ENCODE peak calls at places on chromosomes 13 and 19, in seven cellular contexts. Y, B, G, P, Z, S and X are unnamed samples.

GRCh38 chr13:85140192-85140591 is 659.0 kb downstream of the SLITRK6 start:
- DNase-seq in Y (peak), B (no peak), G (no peak), P (no peak), Z (no peak), S (no peak), X (no peak)

GRCh38 chr13:85486663-85487062 is 312.6 kb downstream of the SLITRK6 start:
- DNase-seq in Y (no peak), B (no peak), G (no peak), P (no peak), Z (no peak), S (no peak), X (no peak)

GRCh38 chr19:55156202-55157063 is 1.1 kb downstream of the TNNI3 start:
- DNase-seq in Y (no peak), B (peak), G (peak), P (peak), Z (peak), S (no peak), X (peak)

GRCh38 chr13:94550030-94550738 is 45.8 kb downstream of the TGDS start:
- DNase-seq in Y (peak), B (no peak), G (no peak), P (no peak), Z (no peak), S (no peak), X (no peak)

GRCh38 chr13:42211704-42212103 is 60.2 kb upstream of the AKAP11 start:
- DNase-seq in Y (peak), B (no peak), G (no peak), P (no peak), Z (no peak), S (no peak), X (no peak)

GRCh38 chr19:48501961-48502719 is 9.5 kb downstream of the LMTK3 start:
- DNase-seq in Y (no peak), B (peak), G (no peak), P (no peak), Z (peak), S (no peak), X (peak)

GRCh38 chr13:82147526-82147925 is 1734.7 kb downstream of the SLITRK1 start:
- DNase-seq in Y (no peak), B (no peak), G (no peak), P (no peak), Z (no peak), S (no peak), X (no peak)

GRCh38 chr13:75544681-75545333 is 4.8 kb upstream of the UCHL3 start:
- DNase-seq in Y (no peak), B (no peak), G (no peak), P (no peak), Z (no peak), S (peak), X (peak)

GRCh38 chr19:34308381-34309367 is 54.3 kb downstream of the GARRE1 start:
- DNase-seq in Y (no peak), B (no peak), G (no peak), P (no peak), Z (peak), S (no peak), X (no peak)

GRCh38 chr19:7562646-7563393 is 27.3 kb downstream of the PNPLA6 start:
- DNase-seq in Y (no peak), B (peak), G (no peak), P (no peak), Z (peak), S (no peak), X (peak)

GRCh38 chr19:38850231-38850975 is 617 bp upstream of the HNRNPL start:
- DNase-seq in Y (peak), B (peak), G (peak), P (peak), Z (peak), S (peak), X (peak)

GRCh38 chr19:47020992-47021496 is 1.4 kb downstream of the NPAS1 start:
- DNase-seq in Y (no peak), B (peak), G (peak), P (no peak), Z (no peak), S (no peak), X (no peak)

GRCh38 chr19:51467864-51468544 is 9.8 kb upstream of the SIGLEC8 start:
- DNase-seq in Y (no peak), B (no peak), G (no peak), P (no peak), Z (no peak), S (no peak), X (no peak)

GRCh38 chr19:54518844-54519243 is 16.2 kb downstream of the LAIR2 start:
- DNase-seq in Y (peak), B (no peak), G (no peak), P (no peak), Z (peak), S (no peak), X (no peak)

GRCh38 chr13:110354715-110355473 is 47.8 kb downstream of the COL4A2 start:
- DNase-seq in Y (no peak), B (no peak), G (no peak), P (no peak), Z (no peak), S (no peak), X (no peak)

GRCh38 chr19:30784850-30785459 is 412.8 kb downstream of the ZNF536 start:
- DNase-seq in Y (peak), B (peak), G (peak), P (peak), Z (peak), S (no peak), X (peak)

GRCh38 chr19:574658-575526 is 2.5 kb downstream of the BSG start:
- DNase-seq in Y (peak), B (no peak), G (peak), P (peak), Z (no peak), S (no peak), X (peak)

GRCh38 chr13:32726374-32727037 is 140.3 kb downstream of the PDS5B start:
- DNase-seq in Y (no peak), B (no peak), G (no peak), P (no peak), Z (no peak), S (no peak), X (peak)

GRCh38 chr13:107767119-107767518 is 448.2 kb downstream of the LIG4 start:
- DNase-seq in Y (no peak), B (no peak), G (no peak), P (no peak), Z (no peak), S (no peak), X (peak)

GRCh38 chr19:46404884-46405658 is 8.3 kb downstream of the CCDC8 start:
- DNase-seq in Y (no peak), B (peak), G (no peak), P (peak), Z (peak), S (no peak), X (peak)

GRCh38 chr13:59269476-59269875 is 894.3 kb downstream of the DIAPH3 start:
- DNase-seq in Y (peak), B (no peak), G (no peak), P (no peak), Z (no peak), S (peak), X (peak)

GRCh38 chr19:48756686-48757085 is 1.4 kb downstream of the FGF21 start:
- DNase-seq in Y (no peak), B (no peak), G (no peak), P (no peak), Z (no peak), S (no peak), X (no peak)

GRCh38 chr13:50012396-50013169 is 2.7 kb upstream of the KCNRG start:
- DNase-seq in Y (no peak), B (no peak), G (no peak), P (no peak), Z (no peak), S (no peak), X (no peak)

GRCh38 chr19:23075031-23075733 is 41.6 kb upstream of the ZNF730 start:
- DNase-seq in Y (peak), B (peak), G (peak), P (no peak), Z (peak), S (peak), X (peak)

GRCh38 chr13:80562423-80562822 is 221.5 kb upstream of the SPRY2 start:
- DNase-seq in Y (no peak), B (no peak), G (no peak), P (no peak), Z (no peak), S (no peak), X (peak)

GRCh38 chr13:77985866-77986636 is 67.4 kb upstream of the EDNRB start:
- DNase-seq in Y (no peak), B (no peak), G (no peak), P (no peak), Z (no peak), S (no peak), X (no peak)

GRCh38 chr13:75226755-75227435 is 255.1 kb downstream of the TBC1D4 start:
- DNase-seq in Y (peak), B (no peak), G (no peak), P (no peak), Z (no peak), S (peak), X (no peak)

GRCh38 chr13:112253631-112254030 is 122.5 kb upstream of the SPACA7 start:
- DNase-seq in Y (no peak), B (no peak), G (no peak), P (no peak), Z (no peak), S (no peak), X (no peak)

GRCh38 chr13:113776231-113777125 is 17.5 kb downstream of the TMEM255B start:
- DNase-seq in Y (no peak), B (no peak), G (no peak), P (peak), Z (no peak), S (no peak), X (peak)

GRCh38 chr19:49085020-49085867 is at the start of gene SNRNP70:
- DNase-seq in Y (peak), B (peak), G (peak), P (peak), Z (peak), S (peak), X (peak)

GRCh38 chr13:112444416-112445399 is 68.6 kb downstream of the SPACA7 start:
- DNase-seq in Y (no peak), B (no peak), G (no peak), P (no peak), Z (peak), S (no peak), X (no peak)

GRCh38 chr19:4971424-4971793 is 2.5 kb downstream of the KDM4B start:
- DNase-seq in Y (no peak), B (peak), G (no peak), P (no peak), Z (peak), S (no peak), X (peak)

GRCh38 chr13:44816701-44817684 is 172.3 kb downstream of the NUFIP1 start:
- DNase-seq in Y (peak), B (no peak), G (no peak), P (no peak), Z (no peak), S (no peak), X (no peak)

GRCh38 chr13:99590519-99591011 is 89.3 kb downstream of the TM9SF2 start:
- DNase-seq in Y (no peak), B (no peak), G (no peak), P (no peak), Z (no peak), S (no peak), X (peak)